ENCODE peak calls at places on chromosomes 12 and 14, in eight cellular contexts. D, B, J, F, G, P, M and I are unnamed samples.

GRCh38 chr14:23306412-23307145 is at the start of gene BCL2L2:
- DNase-seq in P (peak), F (peak), D (peak), M (peak), B (peak), G (peak), J (peak), I (peak)

GRCh38 chr12:31523306-31523705 is 67.6 kb downstream of the DENND5B start:
- DNase-seq in P (no peak), F (no peak), J (peak), D (no peak), B (no peak), G (no peak), M (no peak), I (no peak)

GRCh38 chr14:30621354-30621953 is 665 bp upstream of the SCFD1 start:
- DNase-seq in P (no peak), J (peak), M (no peak), F (no peak), B (peak), D (peak), G (peak), I (no peak)

GRCh38 chr14:64196668-64197411 is 97.3 kb downstream of the ESR2 start:
- DNase-seq in F (no peak), J (peak), B (no peak), M (peak), G (peak), P (no peak), D (peak), I (no peak)

GRCh38 chr12:34033628-34034296 is 11.5 kb downstream of the ALG10 start:
- DNase-seq in J (peak), F (no peak), M (no peak), D (no peak), G (peak), B (no peak), P (no peak), I (no peak)

GRCh38 chr12:5789469-5789968 is 155.5 kb downstream of the ANO2 start:
- DNase-seq in J (peak), D (no peak), B (peak), F (peak), P (no peak), G (peak), M (no peak), I (no peak)

GRCh38 chr12:126338031-126338441 is 1272.8 kb downstream of the AACS start:
- DNase-seq in B (no peak), M (no peak), P (no peak), G (no peak), D (no peak), J (no peak), F (no peak), I (no peak)

GRCh38 chr12:127355061-127355820 is 911.7 kb upstream of the TMEM132C start:
- DNase-seq in G (peak), D (no peak), F (no peak), J (peak), P (no peak), M (no peak), B (peak), I (no peak)

GRCh38 chr12:104306376-104306775 is 2.8 kb downstream of the EID3 start:
- DNase-seq in B (no peak), M (no peak), J (no peak), P (no peak), D (no peak), F (no peak), G (no peak), I (no peak)

GRCh38 chr12:108156717-108157116 is 27.6 kb downstream of the WSCD2 start:
- DNase-seq in B (peak), M (no peak), J (no peak), G (no peak), P (no peak), D (no peak), F (no peak), I (no peak)

GRCh38 chr12:49187184-49187583 is 1.7 kb downstream of the TUBA1A start:
- DNase-seq in F (peak), P (peak), B (peak), J (peak), D (no peak), G (no peak), M (no peak), I (peak)

DNA sequence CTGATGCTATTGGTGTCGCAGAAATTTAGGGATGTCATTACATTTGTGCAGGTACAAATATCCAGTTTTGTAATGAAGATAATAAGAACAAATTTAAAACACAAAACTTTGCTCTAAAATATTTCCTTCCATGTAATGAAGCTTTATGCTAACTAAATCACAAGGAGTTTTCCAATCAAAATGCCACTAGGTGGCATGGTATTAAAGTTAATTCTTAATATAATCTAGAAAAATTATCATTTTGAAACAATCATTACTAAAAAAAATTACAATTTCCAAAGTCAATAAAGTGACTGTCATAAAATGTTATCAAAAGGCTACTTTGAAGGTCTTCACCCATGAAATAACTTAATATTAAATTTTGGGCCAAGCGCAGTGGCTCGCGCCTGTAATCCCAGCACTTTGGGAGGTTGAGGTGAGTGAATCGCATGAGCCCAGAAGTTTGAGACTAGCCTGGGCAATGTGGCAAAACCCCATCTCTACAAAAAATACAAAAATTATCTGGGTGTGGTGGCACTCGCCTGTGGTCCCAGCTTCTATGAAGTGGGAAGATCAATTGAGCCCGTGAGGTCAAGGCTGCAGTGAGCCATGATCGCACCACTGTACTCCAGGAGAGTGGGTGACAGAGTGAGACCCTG is 77.4 kb downstream of the KIF21A start:
- DNase-seq in F (no peak), M (no peak), P (no peak), J (no peak), B (no peak), G (no peak), D (no peak), I (no peak)
- TF ChIP-seq CTCF in F (no peak), M (no peak), P (no peak), J (no peak), B (peak), G (peak), D (peak), I (peak)

GRCh38 chr14:104211741-104212140 is 73.4 kb downstream of the KIF26A start:
- DNase-seq in J (no peak), M (no peak), B (no peak), P (no peak), F (no peak), D (no peak), G (no peak), I (no peak)

GRCh38 chr14:104210548-104211195 is 72.3 kb downstream of the KIF26A start:
- DNase-seq in B (no peak), F (no peak), J (no peak), M (no peak), D (no peak), G (no peak), P (no peak), I (no peak)

GRCh38 chr14:104212206-104213095 is 74.1 kb downstream of the KIF26A start:
- DNase-seq in B (no peak), F (no peak), D (no peak), G (no peak), P (no peak), M (no peak), J (no peak), I (no peak)

GRCh38 chr14:104211242-104211641 is 72.9 kb downstream of the KIF26A start:
- DNase-seq in D (no peak), J (no peak), G (no peak), M (no peak), F (no peak), B (no peak), P (no peak), I (no peak)

GRCh38 chr14:104209985-104210520 is 71.7 kb downstream of the KIF26A start:
- DNase-seq in G (no peak), P (no peak), F (no peak), B (no peak), D (no peak), M (no peak), J (no peak), I (no peak)
- TF ChIP-seq CTCF in G (no peak), P (no peak), F (no peak), B (no peak), D (no peak), M (no peak), J (no peak), I (no peak)

DNA sequence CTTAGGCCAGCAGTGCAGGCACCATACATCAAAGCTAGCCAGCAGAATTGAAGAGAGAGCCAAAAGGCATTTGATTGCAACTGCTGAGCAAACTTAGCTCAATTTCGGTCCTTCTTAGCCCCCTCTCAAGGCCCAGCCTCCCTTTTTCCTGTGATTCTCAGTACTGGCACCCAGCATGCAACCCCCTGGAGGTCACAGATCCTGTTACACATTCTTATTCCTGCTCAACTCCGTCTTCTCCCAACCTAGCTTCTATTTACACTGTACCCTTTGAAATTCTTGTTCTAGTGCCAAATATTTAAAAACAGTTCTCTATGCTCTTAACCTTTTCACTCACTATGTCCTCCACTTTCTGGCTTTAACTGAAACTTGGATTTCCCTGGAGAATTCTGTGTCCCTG is 131.3 kb upstream of the CPSF6 start:
- DNase-seq in D (no peak), F (no peak), M (no peak), B (no peak), P (no peak), G (no peak), J (peak), I (no peak)
- TF ChIP-seq CTCF in D (no peak), F (no peak), M (peak), B (no peak), P (no peak), G (no peak), J (no peak), I (no peak)

GRCh38 chr12:112124918-112125249 is 476 bp upstream of the TRAFD1 start:
- DNase-seq in J (no peak), P (no peak), B (no peak), G (no peak), D (no peak), M (no peak), F (no peak), I (no peak)
- TF ChIP-seq CTCF in J (no peak), P (no peak), B (no peak), G (no peak), D (no peak), M (no peak), F (no peak), I (no peak)

GRCh38 chr14:106308839-106309389 is 782.5 kb downstream of the TMEM121 start:
- DNase-seq in D (peak), G (no peak), F (no peak), P (no peak), M (peak), J (no peak), B (no peak), I (no peak)
- TF ChIP-seq CTCF in D (peak), G (peak), F (peak), P (no peak), M (peak), J (no peak), B (peak), I (no peak)

GRCh38 chr12:65798903-65799302 is 25.4 kb upstream of the HMGA2 start:
- DNase-seq in G (peak), B (no peak), M (no peak), J (no peak), D (no peak), F (no peak), P (no peak), I (no peak)

GRCh38 chr12:65800928-65801327 is 23.4 kb upstream of the HMGA2 start:
- DNase-seq in B (no peak), M (no peak), J (peak), F (no peak), G (no peak), D (no peak), P (no peak), I (no peak)

GRCh38 chr12:65795453-65795852 is 28.8 kb upstream of the HMGA2 start:
- DNase-seq in P (no peak), B (no peak), G (no peak), M (no peak), J (no peak), D (no peak), F (no peak), I (no peak)

GRCh38 chr12:65803253-65803652 is 21.0 kb upstream of the HMGA2 start:
- DNase-seq in D (no peak), G (no peak), B (no peak), J (no peak), M (no peak), F (no peak), P (no peak), I (no peak)

DNA sequence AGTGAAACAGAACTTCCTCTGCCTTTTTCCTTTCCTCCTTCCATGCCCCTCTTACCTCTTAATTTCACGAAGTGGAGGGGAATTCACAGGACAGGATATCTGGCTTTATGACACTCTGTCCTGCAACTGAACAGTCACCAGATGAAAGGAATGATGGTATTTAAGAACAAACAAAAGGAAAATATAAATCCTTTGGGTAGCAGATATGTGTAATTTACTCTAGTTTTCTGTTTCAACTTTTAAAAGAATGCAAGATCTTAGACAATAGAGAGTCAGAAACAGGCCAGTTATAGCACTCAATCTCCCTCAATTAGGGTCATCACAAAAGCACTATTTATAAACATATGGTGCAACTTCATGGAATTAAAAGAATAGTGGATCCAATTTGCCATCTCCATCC is 25.0 kb upstream of the HMGA2 start:
- DNase-seq in M (no peak), D (no peak), F (no peak), P (no peak), B (no peak), G (no peak), J (no peak), I (no peak)
- TF ChIP-seq CTCF in M (no peak), D (no peak), F (no peak), P (no peak), B (no peak), G (no peak), J (no peak), I (no peak)

GRCh38 chr14:87066221-87066817 is 926.7 kb downstream of the GALC start:
- DNase-seq in G (peak), D (no peak), M (no peak), J (no peak), F (no peak), B (peak), P (no peak), I (no peak)
- TF ChIP-seq CTCF in G (peak), D (no peak), M (no peak), J (peak), F (no peak), B (peak), P (no peak), I (peak)

DNA sequence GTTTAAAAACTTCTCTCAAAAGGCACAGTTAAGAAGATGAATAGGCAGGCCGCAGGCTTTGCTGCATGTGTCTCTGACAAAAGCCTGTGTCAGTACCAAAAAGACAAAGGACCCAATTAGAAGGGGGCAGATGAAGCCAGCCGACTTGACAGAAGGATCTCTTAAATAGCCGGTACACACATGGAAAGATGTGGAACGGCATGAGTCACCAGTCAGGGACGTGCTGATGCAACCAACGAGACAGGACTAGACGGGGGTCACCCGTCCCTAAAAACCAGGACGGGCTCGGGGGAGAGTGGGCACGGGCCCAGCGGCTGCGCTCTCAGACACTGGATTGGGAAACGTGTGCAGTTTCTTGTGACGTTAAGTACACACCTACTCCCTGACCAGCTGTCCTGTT is 34.6 kb upstream of the MMP17 start:
- DNase-seq in J (peak), B (no peak), M (no peak), G (no peak), P (no peak), F (no peak), D (no peak), I (no peak)
- TF ChIP-seq CTCF in J (no peak), B (no peak), M (no peak), G (no peak), P (no peak), F (no peak), D (no peak), I (no peak)

GRCh38 chr14:52650774-52651173 is 44.6 kb downstream of the ERO1A start:
- DNase-seq in P (no peak), D (no peak), F (no peak), J (no peak), M (no peak), G (no peak), B (no peak), I (no peak)
- TF ChIP-seq CTCF in P (no peak), D (peak), F (no peak), J (no peak), M (no peak), G (no peak), B (no peak), I (no peak)